ENCODE peak calls at places on chromosome 10, in four cellular contexts. Y is psoas muscle, P is epithelial cell of proximal tubule, C is cardiac muscle cell. V is an unnamed sample.

GRCh38 chr10:97321032-97321806 is 2.1 kb downstream of the FRAT1 start:
- DNase-seq in Y (peak; percentile 55), P (no peak), C (no peak), V (no peak)

GRCh38 chr10:18312385-18313145 is 172.3 kb downstream of the CACNB2 start:
- DNase-seq in Y (no peak), P (no peak), C (peak; percentile 48), V (peak; percentile 21)

GRCh38 chr10:22712246-22712958 is 2.0 kb downstream of the PIP4K2A start:
- DNase-seq in Y (no peak), P (no peak), C (peak; percentile 54), V (no peak)

GRCh38 chr10:121696854-121697253 is 98.6 kb upstream of the FGFR2 start:
- DNase-seq in Y (no peak), P (no peak), C (no peak), V (no peak)

GRCh38 chr10:32693441-32693979 is 247.6 kb downstream of the CCDC7 start:
- DNase-seq in Y (no peak), P (no peak), C (no peak), V (no peak)

GRCh38 chr10:14549496-14549895 is 218.8 kb upstream of the FRMD4A start:
- DNase-seq in Y (no peak), P (no peak), C (no peak), V (no peak)

GRCh38 chr10:33345236-33345635 is 10.8 kb upstream of the NRP1 start:
- DNase-seq in Y (no peak), P (no peak), C (no peak), V (no peak)

GRCh38 chr10:137031-137430 is 1.8 kb downstream of the ZMYND11 start:
- DNase-seq in Y (no peak), P (no peak), C (peak; percentile 20), V (no peak)

GRCh38 chr10:44995914-44996633 is 4.6 kb upstream of the ZNF22 start:
- DNase-seq in Y (peak; percentile 57), P (peak; percentile 63), C (peak; percentile 80), V (no peak)

GRCh38 chr10:75197906-75198305 is 12.7 kb upstream of the VDAC2 start:
- DNase-seq in Y (no peak), P (no peak), C (no peak), V (no peak)

GRCh38 chr10:89738551-89739209 is 37.3 kb downstream of the KIF20B start:
- DNase-seq in Y (no peak), P (no peak), C (no peak), V (no peak)

GRCh38 chr10:3068201-3068967 is 1.0 kb downstream of the PFKP start:
- DNase-seq in Y (peak; percentile 70), P (no peak), C (peak; percentile 78), V (no peak)

GRCh38 chr10:102744374-102745051 is 765 bp downstream of the WBP1L start:
- DNase-seq in Y (no peak), P (no peak), C (no peak), V (no peak)

GRCh38 chr10:19048901-19049300 is 300 bp downstream of the MALRD1 start:
- DNase-seq in Y (no peak), P (no peak), C (no peak), V (no peak)

GRCh38 chr10:101043356-101043707 is 12.3 kb downstream of the SFXN3 start:
- DNase-seq in Y (no peak), P (no peak), C (no peak), V (no peak)

GRCh38 chr10:72087392-72087968 is 871 bp downstream of the SPOCK2 start:
- DNase-seq in Y (no peak), P (no peak), C (no peak), V (no peak)

GRCh38 chr10:101993836-101994235 is 62.1 kb downstream of the ARMH3 start:
- DNase-seq in Y (no peak), P (no peak), C (no peak), V (no peak)

GRCh38 chr10:114026189-114027040 is 17.3 kb upstream of the ADRB1 start:
- DNase-seq in Y (no peak), P (peak; percentile 67), C (peak; percentile 65), V (peak; percentile 74)

GRCh38 chr10:79374312-79375191 is 27.3 kb downstream of the PPIF start:
- DNase-seq in Y (peak; percentile 80), P (no peak), C (peak; percentile 78), V (peak; percentile 5)

GRCh38 chr10:103445767-103446567 is 6.2 kb downstream of the CALHM2 start:
- DNase-seq in Y (peak; percentile 87), P (no peak), C (peak; percentile 84), V (no peak)

GRCh38 chr10:11822031-11822756 is 962 bp upstream of the PROSER2 start:
- DNase-seq in Y (no peak), P (no peak), C (no peak), V (no peak)

GRCh38 chr10:49189422-49189821 is 1.2 kb upstream of the TMEM273 start:
- DNase-seq in Y (no peak), P (no peak), C (no peak), V (no peak)

GRCh38 chr10:120262857-120263547 is 194.0 kb upstream of the PLPP4 start:
- DNase-seq in Y (no peak), P (peak; percentile 89), C (no peak), V (peak; percentile 38)

GRCh38 chr10:58897708-58898107 is 278.7 kb upstream of the PHYHIPL start:
- DNase-seq in Y (no peak), P (no peak), C (peak; percentile 11), V (no peak)

GRCh38 chr10:125294109-125294508 is 133.7 kb upstream of the CTBP2 start:
- DNase-seq in Y (no peak), P (no peak), C (no peak), V (no peak)

GRCh38 chr10:75250934-75251333 is 15.2 kb upstream of the COMTD1 start:
- DNase-seq in Y (no peak), P (no peak), C (no peak), V (no peak)

GRCh38 chr10:78960316-78960800 is 108.4 kb upstream of the ZMIZ1 start:
- DNase-seq in Y (peak; percentile 63), P (peak; percentile 50), C (peak; percentile 90), V (peak; percentile 80)

GRCh38 chr10:119162693-119163092 is 2.8 kb downstream of the SFXN4 start:
- DNase-seq in Y (no peak), P (no peak), C (no peak), V (no peak)

GRCh38 chr10:128865398-128865797 is 601.6 kb upstream of the MGMT start:
- DNase-seq in Y (no peak), P (no peak), C (no peak), V (no peak)

GRCh38 chr10:31171402-31172120 is 139.9 kb upstream of the ZNF438 start:
- DNase-seq in Y (no peak), P (no peak), C (no peak), V (no peak)

DNA sequence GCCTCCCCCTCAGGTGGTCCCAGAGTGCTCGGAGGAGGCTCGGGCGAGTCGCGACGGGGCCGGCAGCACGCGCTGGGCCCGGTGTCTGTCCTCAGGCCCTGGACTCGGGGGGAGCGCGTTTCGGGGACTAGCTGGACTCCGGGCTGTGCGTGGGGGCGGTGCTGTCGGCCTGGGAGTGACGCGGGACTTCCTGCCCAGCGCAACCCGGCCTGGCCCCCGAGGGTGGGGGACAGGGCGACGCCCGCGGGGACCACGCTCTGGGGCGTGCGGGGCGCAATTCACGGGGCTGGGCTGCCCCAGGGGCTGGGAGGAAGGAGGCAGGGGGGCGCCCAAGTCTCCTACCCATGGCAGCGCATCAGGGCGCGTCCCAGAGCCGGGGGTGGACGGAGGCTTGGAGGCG is 2.4 kb upstream of the VENTX start:
- DNase-seq in Y (no peak), P (no peak), C (no peak), V (no peak)
- H3K4me3 ChIP-seq in Y (peak overlapping the region; percentile 47), P (no peak overlapping the region), C (no peak overlapping the region), V (no peak overlapping the region)

DNA sequence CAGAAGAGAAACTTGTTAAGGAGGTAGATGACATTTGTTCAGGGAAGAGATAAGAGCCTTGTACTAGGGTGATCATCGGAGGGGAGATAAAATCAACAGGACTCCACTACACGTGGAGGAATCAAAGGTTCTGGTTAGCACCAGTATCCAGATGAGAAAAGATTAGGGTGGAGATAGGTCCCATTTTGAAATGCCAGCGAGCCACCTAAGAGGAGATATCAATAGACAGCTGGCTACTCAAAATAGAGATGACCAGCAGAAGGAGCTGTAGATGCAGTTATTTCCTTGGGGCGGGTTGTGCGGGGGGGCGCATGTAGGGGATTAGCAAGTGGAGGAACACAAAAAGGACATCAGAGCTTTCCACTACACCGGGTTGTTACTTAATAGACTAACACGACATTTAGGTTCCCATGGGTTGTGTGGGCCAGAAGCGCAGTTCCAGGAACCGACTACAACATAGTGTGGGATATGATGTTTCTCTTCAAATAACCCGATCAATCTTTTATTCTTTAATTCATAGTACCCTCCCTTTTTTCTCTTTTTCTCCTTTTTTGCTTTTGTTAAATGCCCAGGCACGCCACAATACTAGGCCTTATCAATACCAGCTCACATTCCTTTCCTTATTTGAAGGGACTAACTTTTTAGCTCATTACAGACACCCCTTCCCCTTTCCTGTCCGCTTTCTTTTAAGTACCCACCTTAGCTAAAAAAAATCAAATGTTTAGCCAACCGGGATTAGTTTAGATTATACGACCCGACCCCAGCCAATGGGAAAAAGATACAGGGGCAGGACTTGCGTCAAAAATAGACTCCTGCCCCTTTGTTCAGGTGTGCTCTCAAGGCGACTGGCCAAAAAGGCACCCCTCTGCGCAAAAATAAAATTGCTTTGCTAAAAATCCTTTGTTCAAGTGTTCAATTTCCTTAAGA is 2.0 kb upstream of the KIF11 start:
- DNase-seq in Y (peak; percentile 56), P (no peak), C (peak; percentile 68), V (no peak)
- TF ChIP-seq CTCF in Y (no peak), P (peak; percentile 38), C (peak; percentile 39), V (peak; percentile 43)

GRCh38 chr10:95277614-95278013 is 13.2 kb downstream of the PDLIM1 start:
- DNase-seq in Y (no peak), P (no peak), C (no peak), V (no peak)

GRCh38 chr10:95275726-95276366 is 15.0 kb downstream of the PDLIM1 start:
- DNase-seq in Y (no peak), P (no peak), C (peak; percentile 82), V (no peak)

GRCh38 chr10:95277201-95277570 is 13.6 kb downstream of the PDLIM1 start:
- DNase-seq in Y (peak; percentile 50), P (no peak), C (no peak), V (no peak)

GRCh38 chr10:95276367-95277200 is 14.2 kb downstream of the PDLIM1 start:
- DNase-seq in Y (no peak), P (no peak), C (peak; percentile 72), V (no peak)

DNA sequence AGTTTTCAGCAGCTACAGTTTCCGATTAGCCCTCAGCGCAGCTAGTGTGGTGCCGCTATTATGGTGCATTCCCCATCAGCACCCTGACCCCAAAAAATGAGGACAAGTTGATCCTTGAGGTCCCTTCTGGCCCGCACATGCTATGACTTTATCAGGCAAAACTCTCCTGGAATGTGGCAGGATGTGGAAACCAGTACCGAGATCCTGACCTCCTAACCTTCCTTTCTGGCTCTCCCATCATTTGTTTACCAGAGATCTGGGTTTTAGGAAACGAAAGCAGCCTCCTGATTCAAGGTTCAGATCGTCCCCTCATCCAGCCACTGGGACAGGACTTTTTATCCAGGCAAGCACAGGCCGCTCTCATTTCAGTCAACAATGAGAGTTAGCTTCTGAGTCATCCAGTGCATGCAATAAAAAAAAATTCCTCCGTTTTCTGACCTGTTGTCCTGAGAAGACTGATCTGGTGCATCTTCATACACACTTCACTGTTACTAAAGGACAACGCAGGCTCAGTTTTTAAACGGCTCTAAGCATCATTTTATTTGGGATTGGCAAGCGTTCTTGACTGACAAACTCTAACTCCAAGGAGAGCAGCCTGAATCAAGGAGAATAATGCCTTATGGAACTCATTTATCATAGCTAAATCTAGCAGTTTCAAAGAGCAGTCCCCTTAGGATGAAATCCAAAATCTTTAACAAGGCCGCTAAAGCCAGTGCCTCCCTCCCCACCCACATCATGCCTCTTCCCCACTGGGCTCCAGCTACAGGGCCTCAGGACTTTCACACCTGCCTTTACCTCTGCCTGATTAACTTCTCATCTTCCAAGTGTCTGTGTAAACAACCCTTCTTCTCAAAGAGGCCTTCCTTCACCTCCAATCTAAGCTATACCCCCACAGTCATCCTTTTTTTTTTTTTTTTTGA is 17.1 kb downstream of the PDLIM1 start:
- DNase-seq in Y (peak; percentile 49), P (peak; percentile 52), C (peak; percentile 89), V (no peak)
- H3K4me3 ChIP-seq in Y (peak overlapping the region; percentile 20), P (peak overlapping the region; percentile 1), C (no peak overlapping the region), V (no peak overlapping the region)

GRCh38 chr10:6273351-6273750 is 70.6 kb downstream of the PFKFB3 start:
- DNase-seq in Y (no peak), P (no peak), C (no peak), V (no peak)
- TF ChIP-seq CTCF in Y (no peak), P (no peak), C (no peak), V (no peak)